ENCODE peak calls at places on chromosomes 5 and 9, in eight cellular contexts. F is neural progenitor cell; I is tibial artery; H is aorta; Q is CD4-positive, alpha-beta memory T cell; P is OCI-LY7; K is PC-9; R is IMR-90. E is an unnamed sample. For H3K36me3 and H3K4me1, the result is how much of the 10 kb centered on the place peaks cover.

GRCh38 chr9:126861707-126862460 is 1.4 kb downstream of the ZBTB34 start:
- DNase-seq in F (peak), I (no peak), H (no peak), Q (no peak), P (peak), K (no peak), R (peak), E (no peak)

GRCh38 chr5:179769796-179770195 is 24.0 kb upstream of the LTC4S start:
- DNase-seq in F (no peak), I (no peak), H (no peak), Q (no peak), P (no peak), K (no peak), R (no peak), E (no peak)

GRCh38 chr5:136023935-136024645 is 4.7 kb upstream of the TGFBI start:
- DNase-seq in F (no peak), I (no peak), H (no peak), Q (no peak), P (no peak), K (no peak), R (peak), E (no peak)

GRCh38 chr5:139893873-139894272 is 98.3 kb downstream of the PSD2 start:
- DNase-seq in F (no peak), I (no peak), H (no peak), Q (no peak), P (no peak), K (no peak), R (no peak), E (no peak)

GRCh38 chr5:40985501-40985900 is 76.2 kb downstream of the C7 start:
- DNase-seq in F (no peak), I (no peak), H (no peak), Q (no peak), P (no peak), K (no peak), R (no peak), E (no peak)

GRCh38 chr5:102715405-102715804 is 39.7 kb upstream of the PAM start:
- DNase-seq in F (no peak), I (no peak), H (no peak), Q (no peak), P (no peak), K (peak), R (peak), E (no peak)

GRCh38 chr9:136202449-136203405 is 2.2 kb downstream of the LHX3 start:
- DNase-seq in F (no peak), I (no peak), H (no peak), Q (no peak), P (no peak), K (no peak), R (no peak), E (no peak)

GRCh38 chr9:110180713-110181434 is 27.1 kb downstream of the C9orf152 start:
- DNase-seq in F (no peak), I (no peak), H (peak), Q (no peak), P (peak), K (peak), R (peak), E (peak)

GRCh38 chr5:61881821-61882220 is 424.2 kb upstream of the KIF2A start:
- DNase-seq in F (no peak), I (no peak), H (no peak), Q (no peak), P (no peak), K (no peak), R (peak), E (no peak)

GRCh38 chr5:65695896-65696295 is 26.0 kb downstream of the SGTB start:
- DNase-seq in F (peak), I (no peak), H (no peak), Q (no peak), P (no peak), K (no peak), R (no peak), E (no peak)

GRCh38 chr5:39638803-39639202 is 214.0 kb upstream of the DAB2 start:
- DNase-seq in F (no peak), I (no peak), H (no peak), Q (no peak), P (no peak), K (no peak), R (no peak), E (no peak)

GRCh38 chr9:69186841-69187611 is 12.9 kb downstream of the TJP2 start:
- DNase-seq in F (no peak), I (no peak), H (no peak), Q (no peak), P (no peak), K (peak), R (peak), E (peak)

GRCh38 chr5:1500411-1501091 is 23.2 kb downstream of the LPCAT1 start:
- DNase-seq in F (no peak), I (peak), H (peak), Q (no peak), P (no peak), K (no peak), R (no peak), E (peak)

GRCh38 chr9:115013998-115014397 is 83.6 kb upstream of the TNFSF8 start:
- DNase-seq in F (peak), I (peak), H (peak), Q (peak), P (peak), K (peak), R (peak), E (peak)

GRCh38 chr9:96008502-96009222 is 133.2 kb downstream of the ERCC6L2 start:
- DNase-seq in F (no peak), I (no peak), H (no peak), Q (no peak), P (no peak), K (no peak), R (peak), E (no peak)

DNA sequence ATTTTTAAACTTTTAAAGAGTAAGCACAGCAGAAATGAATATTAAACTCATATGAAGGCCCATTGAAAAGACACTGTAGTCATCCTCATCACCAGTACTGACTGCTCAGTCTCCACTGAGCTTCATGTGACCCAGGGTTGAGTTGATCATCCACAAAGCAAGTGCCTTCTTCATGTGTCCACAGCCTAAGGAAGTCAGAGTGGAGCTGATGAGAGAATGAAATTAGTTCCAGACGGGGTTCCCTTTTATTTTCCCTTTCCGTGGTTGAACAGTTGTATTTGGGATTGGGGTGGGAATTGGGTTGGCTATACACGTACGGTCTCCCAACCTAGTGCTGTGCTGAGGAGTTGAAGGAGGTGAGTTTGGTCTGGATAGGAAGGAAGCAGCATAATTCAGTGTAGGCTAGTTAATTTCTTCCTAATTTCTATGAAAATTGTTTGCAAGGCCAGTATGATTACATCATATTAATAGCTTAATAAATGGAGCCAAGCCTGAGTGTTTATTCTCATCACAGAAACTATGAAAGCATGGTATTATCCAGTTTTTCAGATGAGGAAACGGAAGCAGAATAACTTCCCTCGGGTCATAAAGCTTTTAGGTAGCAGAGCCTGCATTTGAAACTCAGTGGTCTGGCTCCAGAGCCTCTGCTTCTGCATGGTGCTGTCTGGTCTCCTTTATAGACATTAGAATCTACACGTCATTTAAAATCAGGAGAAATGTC is 103.9 kb upstream of the DMRT1 start:
- DNase-seq in F (no peak), I (peak), H (no peak), Q (no peak), P (no peak), K (no peak), R (no peak), E (no peak)
- H3K36me3 ChIP-seq in F (under half), I (half or more), H (under half), Q (under half), P (half or more), K (under half), R (under half), E (under half)

GRCh38 chr5:73030531-73030930 is 74.7 kb downstream of the FCHO2 start:
- DNase-seq in F (no peak), I (no peak), H (no peak), Q (no peak), P (no peak), K (peak), R (no peak), E (no peak)
- H3K27ac ChIP-seq in F (no peak), I (no peak), H (no peak), Q (no peak), P (no peak), K (peak), R (no peak), E (peak)

GRCh38 chr9:137331929-137332328 is 29.9 kb upstream of the NRARP start:
- DNase-seq in F (no peak), I (no peak), H (no peak), Q (no peak), P (no peak), K (no peak), R (no peak), E (no peak)
- H3K4me1 ChIP-seq in F (under half), I (under half), H (under half), Q (under half), P (under half), K (under half), R (under half), E (under half)

GRCh38 chr9:111407813-111408212 is 76.4 kb downstream of the ECPAS start:
- DNase-seq in F (no peak), I (no peak), H (no peak), Q (no peak), P (no peak), K (no peak), R (no peak), E (no peak)
- H3K36me3 ChIP-seq in F (under half), I (half or more), H (under half), Q (under half), P (half or more), K (half or more), R (under half), E (under half)